ENCODE peak calls at places on chromosomes 16 and 17, in ten cellular contexts. Z is GM12892; P is SHP77; S is fibroblast of mammary gland; B is C1 segment of cervical spinal cord; C is A549; A is GDM1; K is activated naive CD4-positive, alpha-beta T cell; G is hypothalamus; M is Caco-2. O is an unnamed sample.

GRCh38 chr16:88069397-88070168 is 118.3 kb downstream of the BANP start:
- DNase-seq in Z (peak), P (no peak), S (no peak), B (no peak), C (no peak), A (no peak), K (no peak), G (no peak), M (no peak), O (peak)

GRCh38 chr17:76080934-76081287 is 1.9 kb downstream of the ZACN start:
- DNase-seq in Z (no peak), P (no peak), S (no peak), B (no peak), C (no peak), A (no peak), K (no peak), G (no peak), M (no peak), O (no peak)

GRCh38 chr17:48241770-48242497 is 134.4 kb downstream of the SNX11 start:
- DNase-seq in Z (no peak), P (no peak), S (no peak), B (no peak), C (no peak), A (no peak), K (no peak), G (no peak), M (no peak), O (no peak)

GRCh38 chr17:17043668-17044226 is 1.5 kb downstream of the MPRIP start:
- DNase-seq in Z (no peak), P (no peak), S (peak), B (no peak), C (peak), A (no peak), K (no peak), G (no peak), M (peak), O (no peak)

GRCh38 chr17:46935658-46936266 is 12.8 kb downstream of the GOSR2 start:
- DNase-seq in Z (no peak), P (no peak), S (no peak), B (no peak), C (no peak), A (no peak), K (no peak), G (no peak), M (no peak), O (no peak)

GRCh38 chr17:29722411-29723198 is 99.9 kb upstream of the CORO6 start:
- DNase-seq in Z (peak), P (no peak), S (peak), B (no peak), C (no peak), A (peak), K (no peak), G (no peak), M (no peak), O (no peak)

GRCh38 chr17:69857412-69857835 is 217.6 kb upstream of the KCNJ16 start:
- DNase-seq in Z (no peak), P (peak), S (peak), B (no peak), C (peak), A (no peak), K (no peak), G (no peak), M (no peak), O (no peak)

GRCh38 chr16:30774367-30775130 is 12.4 kb downstream of the RNF40 start:
- DNase-seq in Z (no peak), P (no peak), S (no peak), B (no peak), C (no peak), A (no peak), K (no peak), G (no peak), M (no peak), O (no peak)

GRCh38 chr17:76444518-76445311 is 8.2 kb downstream of the UBE2O start:
- DNase-seq in Z (no peak), P (no peak), S (peak), B (no peak), C (no peak), A (no peak), K (no peak), G (no peak), M (no peak), O (no peak)

GRCh38 chr17:74446551-74447500 is 14.9 kb downstream of the GPRC5C start:
- DNase-seq in Z (no peak), P (no peak), S (peak), B (no peak), C (no peak), A (no peak), K (no peak), G (no peak), M (no peak), O (no peak)

GRCh38 chr17:11351479-11351878 is 110.5 kb downstream of the SHISA6 start:
- DNase-seq in Z (no peak), P (no peak), S (no peak), B (no peak), C (no peak), A (no peak), K (no peak), G (no peak), M (no peak), O (no peak)

GRCh38 chr17:81376946-81377733 is 18.1 kb upstream of the BAHCC1 start:
- DNase-seq in Z (no peak), P (no peak), S (no peak), B (no peak), C (no peak), A (no peak), K (no peak), G (no peak), M (no peak), O (no peak)

GRCh38 chr16:50986453-50986852 is 164.6 kb downstream of the SALL1 start:
- DNase-seq in Z (no peak), P (no peak), S (no peak), B (no peak), C (no peak), A (no peak), K (no peak), G (no peak), M (no peak), O (no peak)

GRCh38 chr16:59540621-59541020 is 806.5 kb upstream of the GOT2 start:
- DNase-seq in Z (no peak), P (no peak), S (peak), B (no peak), C (no peak), A (no peak), K (no peak), G (no peak), M (no peak), O (no peak)

GRCh38 chr17:31190351-31190750 is 95.6 kb downstream of the NF1 start:
- DNase-seq in Z (no peak), P (no peak), S (no peak), B (no peak), C (no peak), A (no peak), K (no peak), G (no peak), M (no peak), O (no peak)

GRCh38 chr17:57537524-57538410 is 207.3 kb downstream of the CCDC182 start:
- DNase-seq in Z (no peak), P (peak), S (no peak), B (no peak), C (no peak), A (no peak), K (no peak), G (no peak), M (no peak), O (no peak)

GRCh38 chr16:919658-920631 is 50.8 kb downstream of the LMF1 start:
- DNase-seq in Z (no peak), P (no peak), S (peak), B (peak), C (no peak), A (no peak), K (no peak), G (no peak), M (no peak), O (no peak)

O was measured in GM18507.